ENCODE peak calls at places on chromosomes 3 and 15, in ten cellular contexts. One of them, this sample, is unnamed.

GRCh38 chr3:123406598-123406997 is 42.3 kb downstream of the ADCY5 start:
- DNase-seq in psoas muscle: peak; percentile 82
- DNase-seq in fibroblast of lung: no peak
- DNase-seq in stomach: peak; percentile 31
- DNase-seq in right lobe of liver: peak; percentile 92
- DNase-seq in DND-41: no peak
- DNase-seq in Peyer's patch: peak; percentile 59
- DNase-seq in spleen: peak; percentile 70
- DNase-seq in CD14-positive monocyte: no peak
- DNase-seq in nephron progenitor cell: no peak
- DNase-seq in this sample: no peak

GRCh38 chr15:51731549-51732267 is 5.7 kb downstream of the LYSMD2 start:
- DNase-seq in psoas muscle: no peak
- DNase-seq in fibroblast of lung: peak; percentile 78
- DNase-seq in stomach: peak; percentile 39
- DNase-seq in right lobe of liver: no peak
- DNase-seq in DND-41: peak; percentile 67
- DNase-seq in Peyer's patch: peak; percentile 58
- DNase-seq in spleen: no peak
- DNase-seq in CD14-positive monocyte: peak; percentile 73
- DNase-seq in nephron progenitor cell: no peak
- DNase-seq in this sample: peak; percentile 44

GRCh38 chr3:121295966-121296365 is 249.8 kb downstream of the POLQ start:
- DNase-seq in psoas muscle: no peak
- DNase-seq in fibroblast of lung: peak; percentile 18
- DNase-seq in stomach: no peak
- DNase-seq in right lobe of liver: no peak
- DNase-seq in DND-41: no peak
- DNase-seq in Peyer's patch: no peak
- DNase-seq in spleen: no peak
- DNase-seq in CD14-positive monocyte: no peak
- DNase-seq in nephron progenitor cell: no peak
- DNase-seq in this sample: no peak

GRCh38 chr15:42215854-42216829 is 8.0 kb upstream of the VPS39 start:
- DNase-seq in psoas muscle: no peak
- DNase-seq in fibroblast of lung: peak; percentile 13
- DNase-seq in stomach: no peak
- DNase-seq in right lobe of liver: no peak
- DNase-seq in DND-41: no peak
- DNase-seq in Peyer's patch: no peak
- DNase-seq in spleen: no peak
- DNase-seq in CD14-positive monocyte: no peak
- DNase-seq in nephron progenitor cell: no peak
- DNase-seq in this sample: no peak

GRCh38 chr3:190064112-190064511 is 56.6 kb downstream of the P3H2 start:
- DNase-seq in psoas muscle: no peak
- DNase-seq in fibroblast of lung: peak; percentile 89
- DNase-seq in stomach: peak; percentile 25
- DNase-seq in right lobe of liver: no peak
- DNase-seq in DND-41: no peak
- DNase-seq in Peyer's patch: no peak
- DNase-seq in spleen: no peak
- DNase-seq in CD14-positive monocyte: no peak
- DNase-seq in nephron progenitor cell: no peak
- DNase-seq in this sample: no peak

GRCh38 chr3:187913617-187914033 is 168.4 kb upstream of the BCL6 start:
- DNase-seq in psoas muscle: no peak
- DNase-seq in fibroblast of lung: peak; percentile 77
- DNase-seq in stomach: no peak
- DNase-seq in right lobe of liver: no peak
- DNase-seq in DND-41: peak; percentile 42
- DNase-seq in Peyer's patch: no peak
- DNase-seq in spleen: no peak
- DNase-seq in CD14-positive monocyte: no peak
- DNase-seq in nephron progenitor cell: no peak
- DNase-seq in this sample: no peak

GRCh38 chr3:72446406-72447058 is 401.7 kb downstream of the SHQ1 start:
- DNase-seq in psoas muscle: no peak
- DNase-seq in fibroblast of lung: peak; percentile 33
- DNase-seq in stomach: peak; percentile 27
- DNase-seq in right lobe of liver: no peak
- DNase-seq in DND-41: no peak
- DNase-seq in Peyer's patch: no peak
- DNase-seq in spleen: peak; percentile 94
- DNase-seq in CD14-positive monocyte: no peak
- DNase-seq in nephron progenitor cell: no peak
- DNase-seq in this sample: no peak

GRCh38 chr15:77591960-77592613 is 40.6 kb downstream of the LINGO1 start:
- DNase-seq in psoas muscle: no peak
- DNase-seq in fibroblast of lung: no peak
- DNase-seq in stomach: no peak
- DNase-seq in right lobe of liver: no peak
- DNase-seq in DND-41: no peak
- DNase-seq in Peyer's patch: no peak
- DNase-seq in spleen: no peak
- DNase-seq in CD14-positive monocyte: no peak
- DNase-seq in nephron progenitor cell: no peak
- DNase-seq in this sample: no peak

GRCh38 chr3:197482001-197482400 is 73.8 kb downstream of the BDH1 start:
- DNase-seq in psoas muscle: no peak
- DNase-seq in fibroblast of lung: peak; percentile 26
- DNase-seq in stomach: no peak
- DNase-seq in right lobe of liver: no peak
- DNase-seq in DND-41: no peak
- DNase-seq in Peyer's patch: no peak
- DNase-seq in spleen: no peak
- DNase-seq in CD14-positive monocyte: no peak
- DNase-seq in nephron progenitor cell: no peak
- DNase-seq in this sample: no peak

GRCh38 chr15:43270113-43270665 is 3.5 kb upstream of the TGM5 start:
- DNase-seq in psoas muscle: no peak
- DNase-seq in fibroblast of lung: no peak
- DNase-seq in stomach: no peak
- DNase-seq in right lobe of liver: no peak
- DNase-seq in DND-41: no peak
- DNase-seq in Peyer's patch: no peak
- DNase-seq in spleen: no peak
- DNase-seq in CD14-positive monocyte: no peak
- DNase-seq in nephron progenitor cell: no peak
- DNase-seq in this sample: no peak

GRCh38 chr3:54935869-54936268 is 8.0 kb upstream of the LRTM1 start:
- DNase-seq in psoas muscle: no peak
- DNase-seq in fibroblast of lung: no peak
- DNase-seq in stomach: no peak
- DNase-seq in right lobe of liver: no peak
- DNase-seq in DND-41: no peak
- DNase-seq in Peyer's patch: no peak
- DNase-seq in spleen: no peak
- DNase-seq in CD14-positive monocyte: no peak
- DNase-seq in nephron progenitor cell: no peak
- DNase-seq in this sample: no peak

GRCh38 chr3:171849632-171850323 is 6.6 kb downstream of the TMEM212 start:
- DNase-seq in psoas muscle: no peak
- DNase-seq in fibroblast of lung: no peak
- DNase-seq in stomach: no peak
- DNase-seq in right lobe of liver: no peak
- DNase-seq in DND-41: no peak
- DNase-seq in Peyer's patch: no peak
- DNase-seq in spleen: no peak
- DNase-seq in CD14-positive monocyte: no peak
- DNase-seq in nephron progenitor cell: no peak
- DNase-seq in this sample: no peak

GRCh38 chr15:96338772-96339661 is 8.5 kb downstream of the NR2F2 start:
- DNase-seq in psoas muscle: no peak
- DNase-seq in fibroblast of lung: peak; percentile 67
- DNase-seq in stomach: no peak
- DNase-seq in right lobe of liver: no peak
- DNase-seq in DND-41: no peak
- DNase-seq in Peyer's patch: no peak
- DNase-seq in spleen: no peak
- DNase-seq in CD14-positive monocyte: no peak
- DNase-seq in nephron progenitor cell: no peak
- DNase-seq in this sample: no peak

GRCh38 chr3:126938520-126939346 is 44.2 kb upstream of the PLXNA1 start:
- DNase-seq in psoas muscle: no peak
- DNase-seq in fibroblast of lung: no peak
- DNase-seq in stomach: no peak
- DNase-seq in right lobe of liver: no peak
- DNase-seq in DND-41: no peak
- DNase-seq in Peyer's patch: no peak
- DNase-seq in spleen: peak; percentile 62
- DNase-seq in CD14-positive monocyte: no peak
- DNase-seq in nephron progenitor cell: no peak
- DNase-seq in this sample: no peak

GRCh38 chr3:73404450-73404849 is 220.3 kb downstream of the PDZRN3 start:
- DNase-seq in psoas muscle: no peak
- DNase-seq in fibroblast of lung: no peak
- DNase-seq in stomach: no peak
- DNase-seq in right lobe of liver: no peak
- DNase-seq in DND-41: no peak
- DNase-seq in Peyer's patch: no peak
- DNase-seq in spleen: no peak
- DNase-seq in CD14-positive monocyte: no peak
- DNase-seq in nephron progenitor cell: no peak
- DNase-seq in this sample: no peak

GRCh38 chr3:89426060-89426459 is 318.6 kb downstream of the EPHA3 start:
- DNase-seq in psoas muscle: no peak
- DNase-seq in fibroblast of lung: no peak
- DNase-seq in stomach: no peak
- DNase-seq in right lobe of liver: no peak
- DNase-seq in DND-41: no peak
- DNase-seq in Peyer's patch: no peak
- DNase-seq in spleen: no peak
- DNase-seq in CD14-positive monocyte: no peak
- DNase-seq in nephron progenitor cell: no peak
- DNase-seq in this sample: no peak
- TF ChIP-seq CTCF in psoas muscle: no peak
- TF ChIP-seq CTCF in fibroblast of lung: no peak
- TF ChIP-seq CTCF in stomach: no peak
- TF ChIP-seq CTCF in right lobe of liver: no peak
- TF ChIP-seq CTCF in DND-41: no peak
- TF ChIP-seq CTCF in Peyer's patch: no peak
- TF ChIP-seq CTCF in spleen: no peak
- TF ChIP-seq CTCF in CD14-positive monocyte: no peak
- TF ChIP-seq CTCF in nephron progenitor cell: no peak
- TF ChIP-seq CTCF in this sample: no peak

GRCh38 chr15:85010472-85011209 is 29.0 kb downstream of the PDE8A start:
- DNase-seq in psoas muscle: no peak
- DNase-seq in fibroblast of lung: peak; percentile 83
- DNase-seq in stomach: no peak
- DNase-seq in right lobe of liver: no peak
- DNase-seq in DND-41: no peak
- DNase-seq in Peyer's patch: no peak
- DNase-seq in spleen: no peak
- DNase-seq in CD14-positive monocyte: no peak
- DNase-seq in nephron progenitor cell: no peak
- DNase-seq in this sample: no peak
- TF ChIP-seq CTCF in psoas muscle: peak; percentile 53
- TF ChIP-seq CTCF in fibroblast of lung: no peak
- TF ChIP-seq CTCF in stomach: peak; percentile 55
- TF ChIP-seq CTCF in right lobe of liver: no peak
- TF ChIP-seq CTCF in DND-41: peak; percentile 39
- TF ChIP-seq CTCF in Peyer's patch: peak; percentile 33
- TF ChIP-seq CTCF in spleen: no peak
- TF ChIP-seq CTCF in CD14-positive monocyte: no peak
- TF ChIP-seq CTCF in nephron progenitor cell: peak; percentile 35
- TF ChIP-seq CTCF in this sample: no peak

DNA sequence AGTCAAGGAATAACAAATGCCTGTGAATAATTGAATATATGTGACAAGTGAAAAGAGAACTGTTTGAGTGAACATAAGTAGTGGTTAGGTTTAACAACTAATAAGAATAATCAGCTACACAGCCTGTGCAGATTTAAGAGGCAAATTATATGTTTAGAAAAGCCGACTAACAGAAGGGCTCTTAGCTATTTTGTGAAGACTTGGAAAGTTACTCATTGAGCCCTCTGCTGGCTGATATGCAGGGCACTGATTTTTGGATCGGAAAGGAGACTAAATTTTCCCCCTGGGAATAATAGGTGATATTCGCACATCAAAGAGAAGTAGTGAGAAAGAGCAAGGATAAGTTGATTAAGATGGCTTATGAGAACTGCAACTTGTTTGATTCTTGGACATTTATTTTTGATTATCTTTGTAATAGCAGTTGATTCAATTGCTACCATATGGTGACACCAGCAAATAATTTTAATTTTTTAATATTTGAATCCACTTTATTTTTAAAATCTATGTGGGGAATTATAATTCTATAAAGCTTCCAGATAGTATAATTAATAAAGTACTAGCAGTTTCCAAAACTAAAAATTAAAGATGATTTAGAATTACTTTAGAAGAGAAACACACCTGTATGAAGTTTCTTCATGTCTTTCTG is 156.2 kb downstream of the NLGN1 start:
- DNase-seq in psoas muscle: no peak
- DNase-seq in fibroblast of lung: peak; percentile 65
- DNase-seq in stomach: no peak
- DNase-seq in right lobe of liver: no peak
- DNase-seq in DND-41: no peak
- DNase-seq in Peyer's patch: no peak
- DNase-seq in spleen: no peak
- DNase-seq in CD14-positive monocyte: no peak
- DNase-seq in nephron progenitor cell: peak; percentile 15
- DNase-seq in this sample: no peak
- TF ChIP-seq CTCF in psoas muscle: peak; percentile 65
- TF ChIP-seq CTCF in fibroblast of lung: peak; percentile 56
- TF ChIP-seq CTCF in stomach: no peak
- TF ChIP-seq CTCF in right lobe of liver: peak; percentile 68
- TF ChIP-seq CTCF in DND-41: peak; percentile 56
- TF ChIP-seq CTCF in Peyer's patch: no peak
- TF ChIP-seq CTCF in spleen: no peak
- TF ChIP-seq CTCF in CD14-positive monocyte: peak; percentile 16
- TF ChIP-seq CTCF in nephron progenitor cell: peak; percentile 71
- TF ChIP-seq CTCF in this sample: no peak

DNA sequence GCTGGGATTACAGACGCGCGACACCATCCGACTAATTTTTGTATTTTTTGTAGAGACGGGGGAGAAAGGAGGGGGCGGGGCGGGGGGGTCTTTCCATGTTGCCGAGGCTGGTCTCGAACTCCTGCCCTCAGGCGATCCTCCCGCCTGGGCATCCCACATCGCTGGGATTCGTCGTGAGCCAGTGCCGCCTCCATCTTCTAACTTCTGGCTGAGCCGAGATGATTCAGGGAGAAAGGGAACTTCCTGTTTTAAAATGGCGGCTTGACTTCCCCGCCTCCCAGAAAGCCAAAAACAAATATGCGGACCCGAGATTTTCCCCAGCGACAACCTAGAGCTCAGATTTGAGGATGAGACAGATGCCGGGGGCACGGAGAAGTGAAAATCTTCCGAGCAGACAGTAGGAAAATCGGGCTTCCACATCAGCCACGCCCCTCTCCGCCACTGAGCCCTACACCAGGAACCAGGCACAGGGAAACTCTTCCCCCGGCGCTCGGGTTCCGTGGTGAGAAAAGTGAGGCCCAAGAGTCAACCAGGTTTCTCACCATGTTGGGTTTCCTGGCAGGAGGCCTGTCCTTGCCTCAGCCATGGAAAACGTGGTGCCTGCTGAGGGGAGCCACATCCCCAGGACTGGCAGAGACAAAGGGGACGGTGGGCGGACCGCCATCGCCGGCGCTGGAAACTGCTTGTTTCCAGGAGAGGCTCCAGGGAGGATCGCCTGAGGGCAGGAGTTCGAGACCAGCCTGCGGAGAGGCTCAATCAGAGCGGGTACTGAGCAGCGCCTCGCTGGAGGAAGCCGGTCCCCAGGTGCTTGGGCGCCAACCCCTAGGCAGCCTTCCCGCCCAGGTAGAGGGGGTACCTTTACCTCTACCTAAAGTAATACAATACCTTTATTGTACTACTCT is 18.7 kb downstream of the CHST14 start:
- DNase-seq in psoas muscle: no peak
- DNase-seq in fibroblast of lung: no peak
- DNase-seq in stomach: no peak
- DNase-seq in right lobe of liver: no peak
- DNase-seq in DND-41: no peak
- DNase-seq in Peyer's patch: peak; percentile 40
- DNase-seq in spleen: no peak
- DNase-seq in CD14-positive monocyte: no peak
- DNase-seq in nephron progenitor cell: no peak
- DNase-seq in this sample: no peak
- TF ChIP-seq CTCF in psoas muscle: no peak
- TF ChIP-seq CTCF in fibroblast of lung: no peak
- TF ChIP-seq CTCF in stomach: no peak
- TF ChIP-seq CTCF in right lobe of liver: no peak
- TF ChIP-seq CTCF in DND-41: no peak
- TF ChIP-seq CTCF in Peyer's patch: no peak
- TF ChIP-seq CTCF in spleen: no peak
- TF ChIP-seq CTCF in CD14-positive monocyte: no peak
- TF ChIP-seq CTCF in nephron progenitor cell: no peak
- TF ChIP-seq CTCF in this sample: no peak